ENCODE peak calls at places on chromosomes 4 and X, in eight cellular contexts. K, Q, H, L, X, A, E and W are unnamed samples.

GRCh38 chr4:74675673-74676279 is 118.5 kb downstream of the BTC start:
- DNase-seq in A (peak; percentile 16), K (peak; percentile 62), L (peak; percentile 53), Q (no peak), H (no peak), E (peak; percentile 76), X (no peak), W (peak; percentile 87)

GRCh38 chr4:165031436-165032211 is at the start of gene TRIM60:
- DNase-seq in K (no peak), A (no peak), E (no peak), Q (no peak), L (no peak), H (no peak), X (no peak), W (no peak)

GRCh38 chrX:66054978-66055377 is 15.1 kb upstream of the VSIG4 start:
- DNase-seq in X (no peak), L (no peak), Q (no peak), A (no peak), K (no peak), H (no peak), E (no peak), W (no peak)

GRCh38 chrX:78124304-78124703 is 15.1 kb downstream of the TAF9B start:
- DNase-seq in X (no peak), A (no peak), H (no peak), Q (no peak), K (no peak), E (no peak), L (peak; percentile 42), W (no peak)

GRCh38 chrX:104105863-104106262 is 6.5 kb upstream of the ZCCHC18 start:
- DNase-seq in E (no peak), H (no peak), X (no peak), Q (no peak), K (no peak), A (no peak), L (no peak), W (no peak)

GRCh38 chrX:20263474-20263873 is 3.2 kb downstream of the RPS6KA3 start:
- DNase-seq in L (peak; percentile 26), K (peak; percentile 55), H (no peak), A (no peak), Q (no peak), X (no peak), E (peak; percentile 61), W (peak; percentile 32)

GRCh38 chr4:15420642-15421041 is 7.2 kb upstream of the C1QTNF7 start:
- DNase-seq in L (no peak), H (no peak), K (peak; percentile 77), Q (no peak), E (peak; percentile 85), A (no peak), X (no peak), W (peak; percentile 84)

GRCh38 chr4:38601244-38601915 is 62.6 kb upstream of the KLF3 start:
- DNase-seq in X (peak; percentile 48), A (no peak), K (peak; percentile 53), H (no peak), Q (no peak), L (peak; percentile 67), E (peak; percentile 63), W (peak; percentile 49)

GRCh38 chr4:140057693-140058092 is 96.3 kb downstream of the MAML3 start:
- DNase-seq in H (no peak), X (no peak), K (no peak), A (no peak), L (peak; percentile 54), Q (no peak), E (no peak), W (no peak)

GRCh38 chr4:4714330-4714729 is 145.1 kb upstream of the MSX1 start:
- DNase-seq in L (no peak), X (no peak), E (peak; percentile 69), H (no peak), A (no peak), K (no peak), Q (no peak), W (peak; percentile 47)

GRCh38 chr4:11429646-11430045 is 952 bp upstream of the HS3ST1 start:
- DNase-seq in Q (no peak), E (no peak), K (no peak), H (no peak), A (no peak), L (no peak), X (no peak), W (no peak)

GRCh38 chrX:152814048-152814447 is 16.5 kb downstream of the CETN2 start:
- DNase-seq in X (no peak), K (no peak), H (no peak), E (no peak), A (no peak), Q (no peak), L (no peak), W (no peak)

GRCh38 chr4:83132065-83132464 is 17.5 kb upstream of the PLAC8 start:
- DNase-seq in Q (no peak), L (no peak), H (no peak), E (no peak), X (no peak), K (no peak), A (no peak), W (no peak)

GRCh38 chr4:133467290-133467947 is 318.3 kb downstream of the PCDH10 start:
- DNase-seq in A (no peak), E (no peak), H (no peak), K (no peak), L (no peak), X (no peak), Q (no peak), W (no peak)

GRCh38 chrX:10296581-10296980 is 139.8 kb downstream of the CLCN4 start:
- DNase-seq in H (no peak), Q (no peak), A (peak; percentile 23), K (peak; percentile 25), E (peak; percentile 82), L (no peak), X (no peak), W (peak; percentile 62)

DNA sequence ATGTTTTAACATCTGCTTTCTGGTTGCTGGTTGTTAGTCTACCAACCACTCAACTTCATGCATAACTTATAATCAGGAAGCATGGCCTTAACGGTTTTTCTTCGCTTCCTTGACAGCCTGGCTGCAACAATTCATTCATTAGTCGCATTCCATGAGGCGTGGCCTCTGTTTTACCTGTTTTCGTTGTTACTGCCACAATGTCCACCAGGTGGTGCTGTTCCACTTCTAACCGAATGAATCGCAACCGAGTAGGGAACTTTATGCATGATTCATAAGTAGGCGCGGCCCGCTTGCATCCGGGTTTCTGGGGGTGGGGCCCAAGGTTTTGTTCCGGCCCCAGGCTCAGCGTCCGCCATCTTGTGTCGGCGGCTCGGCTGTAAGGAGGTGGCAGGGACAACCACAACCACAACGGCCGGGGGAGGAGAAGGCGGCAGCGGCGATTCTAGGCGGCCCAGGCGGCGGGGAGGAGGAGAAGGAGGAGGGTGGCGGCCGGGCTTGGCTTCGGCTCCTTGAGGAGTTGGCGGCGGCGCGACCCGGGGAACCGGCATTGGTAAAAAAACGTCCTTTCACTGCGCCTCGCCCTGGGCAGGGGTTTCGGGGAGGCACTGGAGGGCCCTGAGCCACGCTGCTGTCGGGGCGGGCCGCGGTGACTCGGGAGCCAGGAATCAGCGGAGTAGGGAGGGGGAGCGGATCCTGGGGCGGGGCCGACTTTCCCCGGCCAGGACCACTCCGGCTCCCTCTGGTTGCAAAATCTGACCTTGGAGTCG is at the start of gene UBA1:
- DNase-seq in X (peak; percentile 98), H (peak; percentile 95), K (peak; percentile 97), Q (peak; percentile 92), A (peak; percentile 65), E (peak; percentile 95), L (peak; percentile 96), W (peak; percentile 96)
- TF ChIP-seq CTCF in X (peak; percentile 98), H (peak; percentile 44), K (peak; percentile 85), Q (peak; percentile 74), A (peak; percentile 43), E (peak; percentile 92), L (peak; percentile 53), W (peak; percentile 78)

GRCh38 chrX:37800762-37801161 is 20.9 kb downstream of the CYBB start:
- DNase-seq in H (no peak), X (no peak), Q (no peak), A (no peak), K (no peak), L (peak; percentile 31), E (no peak), W (no peak)

GRCh38 chrX:37803057-37803456 is 23.2 kb downstream of the CYBB start:
- DNase-seq in E (no peak), L (no peak), X (no peak), A (no peak), Q (no peak), K (no peak), H (no peak), W (no peak)

GRCh38 chrX:37796302-37796701 is 16.4 kb downstream of the CYBB start:
- DNase-seq in K (no peak), Q (no peak), H (no peak), L (no peak), A (no peak), X (no peak), E (no peak), W (no peak)

GRCh38 chrX:37796805-37797204 is 16.9 kb downstream of the CYBB start:
- DNase-seq in E (no peak), K (no peak), H (no peak), X (no peak), A (no peak), Q (no peak), L (peak; percentile 88), W (no peak)

DNA sequence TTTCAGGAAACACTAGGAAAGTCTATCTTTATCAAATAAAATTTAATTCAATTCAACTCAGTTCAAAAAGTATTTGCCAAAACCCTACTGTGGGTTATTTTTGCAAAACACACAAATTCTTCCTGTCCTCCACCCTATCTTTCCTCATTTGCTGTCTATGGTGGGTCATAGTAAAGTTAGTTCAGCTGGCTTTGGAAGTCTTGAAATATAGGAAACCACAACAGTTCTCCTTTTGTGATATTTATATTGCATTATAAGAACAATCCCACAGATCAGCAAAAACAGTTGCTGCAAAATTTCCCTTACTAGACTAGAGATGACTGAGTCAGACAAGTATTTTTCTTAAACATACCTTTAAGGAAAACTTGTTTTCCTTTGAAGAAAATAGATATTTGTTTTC is 22.2 kb downstream of the CYBB start:
- DNase-seq in X (no peak), E (no peak), Q (no peak), H (no peak), A (no peak), L (peak; percentile 73), K (no peak), W (no peak)
- H3K4me3 ChIP-seq in X (no peak overlapping the region), E (no peak overlapping the region), Q (no peak overlapping the region), H (no peak overlapping the region), A (no peak overlapping the region), L (no peak overlapping the region), K (no peak overlapping the region), W (no peak overlapping the region)

DNA sequence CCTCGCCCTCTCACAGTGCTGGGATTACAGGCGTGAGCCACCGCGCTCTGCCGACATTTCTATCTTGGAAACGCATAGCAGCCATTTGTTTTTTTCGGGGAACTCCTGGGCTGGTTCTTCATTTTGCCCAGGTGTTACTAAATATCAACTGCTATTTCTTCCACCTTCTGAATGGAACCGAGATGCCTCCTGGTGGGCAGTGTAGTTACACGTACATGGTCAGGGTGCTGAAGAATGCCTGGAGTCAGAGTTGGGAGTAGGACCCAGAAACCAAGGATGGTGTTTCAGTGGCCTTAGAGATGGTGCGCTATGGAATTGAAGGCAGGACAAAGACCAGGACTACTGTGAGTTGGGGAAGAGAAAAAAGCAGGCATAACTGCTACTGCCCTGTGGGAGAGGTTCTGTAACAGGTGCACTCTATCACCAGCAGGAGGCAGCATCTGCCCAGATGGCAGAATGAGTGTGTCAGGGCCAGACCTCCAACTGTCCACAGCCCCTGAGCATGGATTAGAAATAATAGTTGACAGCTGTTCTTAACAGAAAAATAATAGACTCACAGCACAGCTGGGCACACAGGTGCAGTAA is 81.7 kb downstream of the ZC4H2 start:
- DNase-seq in H (no peak), L (peak; percentile 44), A (no peak), K (no peak), Q (no peak), E (peak; percentile 5), X (no peak), W (peak; percentile 7)
- TF ChIP-seq CTCF in H (no peak), L (peak; percentile 67), A (peak; percentile 21), K (peak; percentile 24), Q (peak; percentile 13), E (peak; percentile 39), X (no peak), W (peak; percentile 28)

GRCh38 chr4:6608758-6609414 is 31.6 kb upstream of the MRFAP1 start:
- DNase-seq in X (no peak), Q (no peak), K (peak; percentile 6), A (no peak), H (no peak), E (no peak), L (peak; percentile 42), W (no peak)
- H3K4me3 ChIP-seq in X (no peak overlapping the region), Q (no peak overlapping the region), K (no peak overlapping the region), A (no peak overlapping the region), H (no peak overlapping the region), E (no peak overlapping the region), L (no peak overlapping the region), W (no peak overlapping the region)